ENCODE peak calls at places on chromosomes 16 and 17, in eight cellular contexts. T is amniotic epithelial cell; C is activated T-helper 1 cell treated with anti-CD3 and anti-CD28 coated beads, Interleukin-12 subunit alpha, Interleukin-12 subunit beta, Interleukin-2, Interleukin-4 antibody, amounts not matched to agents 30 ng/mL and 10 ng/mL and 1 ng/mL, durations not matched to agents 14 hours and 24 hours and 36 hours; Z is NCI-H2081; V is hippocampal formation; I is pons; D is OCI-LY7; Y is A673. K is an unnamed sample.

GRCh38 chr17:17983376-17983775 is 10.7 kb downstream of the DRC3 start:
- DNase-seq in T (no peak), C (no peak), Z (no peak), V (no peak), I (no peak), D (no peak), Y (no peak), K (no peak)

GRCh38 chr17:76940293-76940692 is 72.1 kb downstream of the MGAT5B start:
- DNase-seq in T (no peak), C (no peak), Z (no peak), V (no peak), I (no peak), D (no peak), Y (no peak), K (no peak)

GRCh38 chr17:79645022-79645776 is 34.3 kb upstream of the RBFOX3 start:
- DNase-seq in T (no peak), C (no peak), Z (no peak), V (no peak), I (no peak), D (no peak), Y (no peak), K (no peak)

GRCh38 chr16:10950393-10950792 is 6.0 kb downstream of the CLEC16A start:
- DNase-seq in T (peak; percentile 46), C (no peak), Z (no peak), V (no peak), I (no peak), D (no peak), Y (no peak), K (no peak)

GRCh38 chr17:81714412-81715106 is 2.5 kb downstream of the SLC25A10 start:
- DNase-seq in T (no peak), C (no peak), Z (no peak), V (no peak), I (no peak), D (no peak), Y (no peak), K (no peak)

GRCh38 chr16:83273504-83274173 is 534.1 kb upstream of the HSBP1 start:
- DNase-seq in T (no peak), C (no peak), Z (no peak), V (no peak), I (no peak), D (no peak), Y (no peak), K (no peak)

GRCh38 chr16:84952335-84953050 is 58.8 kb downstream of the ZDHHC7 start:
- DNase-seq in T (peak; percentile 100), C (peak; percentile 55), Z (peak; percentile 53), V (peak; percentile 56), I (peak; percentile 81), D (peak; percentile 80), Y (peak; percentile 83), K (peak; percentile 82)

GRCh38 chr17:20307325-20307910 is 159.9 kb downstream of the LGALS9B start:
- DNase-seq in T (no peak), C (no peak), Z (no peak), V (no peak), I (no peak), D (no peak), Y (no peak), K (no peak)

GRCh38 chr16:67563708-67564468 is 1.6 kb downstream of the CTCF start:
- DNase-seq in T (peak; percentile 85), C (peak; percentile 26), Z (no peak), V (no peak), I (peak; percentile 46), D (peak; percentile 68), Y (peak; percentile 39), K (peak; percentile 46)

GRCh38 chr17:57519199-57519598 is 225.9 kb downstream of the CCDC182 start:
- DNase-seq in T (peak; percentile 87), C (no peak), Z (no peak), V (no peak), I (no peak), D (no peak), Y (no peak), K (no peak)

GRCh38 chr16:48101069-48101674 is 54.6 kb downstream of the ABCC12 start:
- DNase-seq in T (no peak), C (no peak), Z (peak; percentile 38), V (no peak), I (no peak), D (no peak), Y (no peak), K (peak; percentile 58)

GRCh38 chr16:52569296-52569695 is 22.4 kb upstream of the TOX3 start:
- DNase-seq in T (no peak), C (no peak), Z (no peak), V (no peak), I (no peak), D (no peak), Y (no peak), K (no peak)

GRCh38 chr17:40111221-40112128 is 10.3 kb upstream of the MSL1 start:
- DNase-seq in T (peak; percentile 98), C (peak; percentile 57), Z (peak; percentile 92), V (peak; percentile 90), I (peak; percentile 95), D (peak; percentile 86), Y (peak; percentile 78), K (peak; percentile 83)

GRCh38 chr17:28345420-28346198 is 10.0 kb downstream of the TNFAIP1 start:
- DNase-seq in T (peak; percentile 37), C (no peak), Z (no peak), V (no peak), I (no peak), D (no peak), Y (no peak), K (no peak)

GRCh38 chr17:64009571-64010402 is 10.6 kb downstream of the ICAM2 start:
- DNase-seq in T (peak; percentile 43), C (no peak), Z (no peak), V (no peak), I (no peak), D (no peak), Y (no peak), K (no peak)

GRCh38 chr16:47643610-47644009 is 182.5 kb downstream of the PHKB start:
- DNase-seq in T (peak; percentile 7), C (no peak), Z (no peak), V (no peak), I (no peak), D (no peak), Y (peak; percentile 74), K (peak; percentile 29)

GRCh38 chr17:79752175-79752574 is 21.4 kb downstream of the ENPP7 start:
- DNase-seq in T (no peak), C (no peak), Z (no peak), V (no peak), I (no peak), D (no peak), Y (no peak), K (peak; percentile 65)

GRCh38 chr16:86355951-86356350 is 154.4 kb upstream of the FOXF1 start:
- DNase-seq in T (no peak), C (no peak), Z (no peak), V (no peak), I (no peak), D (no peak), Y (no peak), K (no peak)

GRCh38 chr16:66950971-66951790 is 9.9 kb upstream of the CES3 start:
- DNase-seq in T (no peak), C (no peak), Z (no peak), V (no peak), I (no peak), D (no peak), Y (no peak), K (no peak)

GRCh38 chr17:60352569-60352968 is 39.4 kb downstream of the USP32 start:
- DNase-seq in T (no peak), C (no peak), Z (no peak), V (no peak), I (no peak), D (no peak), Y (no peak), K (no peak)

GRCh38 chr16:46689492-46690280 is at the start of gene ORC6:
- DNase-seq in T (peak; percentile 92), C (peak; percentile 95), Z (peak; percentile 93), V (peak; percentile 97), I (peak; percentile 97), D (peak; percentile 98), Y (peak; percentile 98), K (peak; percentile 99)

GRCh38 chr17:83171661-83172060 is 92.3 kb downstream of the METRNL start:
- DNase-seq in T (no peak), C (no peak), Z (no peak), V (no peak), I (no peak), D (no peak), Y (no peak), K (no peak)

GRCh38 chr17:27233059-27233458 is 60.9 kb upstream of the WSB1 start:
- DNase-seq in T (no peak), C (no peak), Z (no peak), V (no peak), I (no peak), D (no peak), Y (no peak), K (no peak)

GRCh38 chr16:57892447-57893096 is 78.4 kb downstream of the CNGB1 start:
- DNase-seq in T (peak; percentile 27), C (no peak), Z (no peak), V (no peak), I (peak; percentile 25), D (no peak), Y (no peak), K (no peak)

GRCh38 chr17:44575408-44575807 is 18.1 kb downstream of the FZD2 start:
- DNase-seq in T (no peak), C (no peak), Z (no peak), V (no peak), I (no peak), D (no peak), Y (no peak), K (no peak)

GRCh38 chr17:5526821-5527598 is 40.6 kb downstream of the MIS12 start:
- DNase-seq in T (peak; percentile 98), C (peak; percentile 18), Z (no peak), V (peak; percentile 52), I (peak; percentile 95), D (no peak), Y (peak; percentile 79), K (peak; percentile 92)

GRCh38 chr17:43366809-43367587 is 31.8 kb upstream of the ARL4D start:
- DNase-seq in T (peak; percentile 78), C (peak; percentile 31), Z (no peak), V (no peak), I (no peak), D (no peak), Y (no peak), K (peak; percentile 49)

GRCh38 chr17:30958187-30958586 is 12.7 kb upstream of the RNF135 start:
- DNase-seq in T (peak; percentile 17), C (no peak), Z (no peak), V (no peak), I (no peak), D (peak; percentile 77), Y (no peak), K (no peak)

GRCh38 chr17:62618647-62619412 is 8.6 kb upstream of the MRC2 start:
- DNase-seq in T (no peak), C (no peak), Z (no peak), V (no peak), I (no peak), D (no peak), Y (no peak), K (no peak)

K was measured in activated CD8-positive, alpha-beta T cell treated with anti-CD3 and anti-CD28 coated beads for 36 hours.